ENCODE peak calls at places on chromosome 13, in eight cellular contexts. V is fibroblast of lung, J is psoas muscle, L is adrenal gland, Z is omental fat pad, P is breast epithelium, E is thoracic aorta, D is nephron progenitor cell. H is an unnamed sample.

GRCh38 chr13:106533940-106534843 is 1.3 kb downstream of the EFNB2 start:
- DNase-seq in V (peak), J (peak), L (peak), Z (no peak), P (no peak), E (no peak), D (peak), H (peak)

GRCh38 chr13:27955192-27955591 is 13.9 kb downstream of the CDX2 start:
- DNase-seq in V (no peak), J (no peak), L (no peak), Z (no peak), P (no peak), E (no peak), D (no peak), H (no peak)

GRCh38 chr13:50635504-50635903 is 208.0 kb downstream of the DLEU7 start:
- DNase-seq in V (peak), J (no peak), L (peak), Z (no peak), P (no peak), E (peak), D (no peak), H (no peak)

GRCh38 chr13:85379433-85379832 is 419.8 kb downstream of the SLITRK6 start:
- DNase-seq in V (no peak), J (no peak), L (no peak), Z (no peak), P (no peak), E (no peak), D (no peak), H (no peak)

GRCh38 chr13:50085063-50085462 is 69.8 kb downstream of the KCNRG start:
- DNase-seq in V (peak), J (no peak), L (no peak), Z (no peak), P (no peak), E (no peak), D (peak), H (no peak)

GRCh38 chr13:27770809-27771208 is 21.5 kb upstream of the GSX1 start:
- DNase-seq in V (peak), J (no peak), L (no peak), Z (no peak), P (no peak), E (no peak), D (no peak), H (peak)

GRCh38 chr13:110557610-110558305 is 3.8 kb downstream of the RAB20 start:
- DNase-seq in V (no peak), J (no peak), L (peak), Z (no peak), P (no peak), E (no peak), D (no peak), H (no peak)

GRCh38 chr13:48580886-48581285 is 48.0 kb upstream of the RCBTB2 start:
- DNase-seq in V (no peak), J (no peak), L (no peak), Z (no peak), P (no peak), E (no peak), D (no peak), H (no peak)

GRCh38 chr13:40187836-40188591 is 478.4 kb downstream of the FOXO1 start:
- DNase-seq in V (no peak), J (no peak), L (no peak), Z (no peak), P (no peak), E (no peak), D (no peak), H (no peak)

GRCh38 chr13:113667771-113668490 is 912 bp downstream of the GRK1 start:
- DNase-seq in V (no peak), J (peak), L (no peak), Z (no peak), P (peak), E (no peak), D (no peak), H (no peak)

GRCh38 chr13:61413572-61413971 is 2.1 kb downstream of the PCDH20 start:
- DNase-seq in V (no peak), J (peak), L (no peak), Z (no peak), P (no peak), E (no peak), D (peak), H (peak)

GRCh38 chr13:28622286-28622685 is 36.6 kb upstream of the POMP start:
- DNase-seq in V (no peak), J (peak), L (peak), Z (no peak), P (no peak), E (no peak), D (no peak), H (no peak)

GRCh38 chr13:89856512-89856911 is 1491.0 kb upstream of the MIR17HG start:
- DNase-seq in V (no peak), J (no peak), L (no peak), Z (no peak), P (no peak), E (no peak), D (no peak), H (no peak)

GRCh38 chr13:60645552-60646138 is 248.6 kb downstream of the TDRD3 start:
- DNase-seq in V (no peak), J (no peak), L (no peak), Z (no peak), P (no peak), E (no peak), D (no peak), H (no peak)

GRCh38 chr13:50129065-50129922 is 114.0 kb downstream of the KCNRG start:
- DNase-seq in V (no peak), J (peak), L (no peak), Z (no peak), P (no peak), E (no peak), D (peak), H (no peak)

GRCh38 chr13:53822136-53822535 is 793.5 kb downstream of the OLFM4 start:
- DNase-seq in V (no peak), J (no peak), L (no peak), Z (no peak), P (no peak), E (no peak), D (no peak), H (no peak)

GRCh38 chr13:30360586-30360985 is 53.2 kb upstream of the KATNAL1 start:
- DNase-seq in V (no peak), J (no peak), L (no peak), Z (no peak), P (no peak), E (no peak), D (no peak), H (no peak)

GRCh38 chr13:40130871-40131636 is 475.6 kb downstream of the COG6 start:
- DNase-seq in V (peak), J (no peak), L (peak), Z (no peak), P (no peak), E (no peak), D (no peak), H (no peak)

GRCh38 chr13:49615844-49616687 is 12.2 kb upstream of the ARL11 start:
- DNase-seq in V (no peak), J (no peak), L (no peak), Z (no peak), P (no peak), E (no peak), D (no peak), H (no peak)

GRCh38 chr13:50162001-50162400 is 146.8 kb downstream of the KCNRG start:
- DNase-seq in V (no peak), J (no peak), L (no peak), Z (no peak), P (no peak), E (no peak), D (no peak), H (no peak)

GRCh38 chr13:30004204-30004603 is 153.8 kb upstream of the UBL3 start:
- DNase-seq in V (no peak), J (no peak), L (no peak), Z (no peak), P (no peak), E (no peak), D (no peak), H (no peak)

GRCh38 chr13:99926014-99926731 is 45.4 kb downstream of the ZIC5 start:
- DNase-seq in V (peak), J (no peak), L (peak), Z (no peak), P (no peak), E (no peak), D (peak), H (no peak)

DNA sequence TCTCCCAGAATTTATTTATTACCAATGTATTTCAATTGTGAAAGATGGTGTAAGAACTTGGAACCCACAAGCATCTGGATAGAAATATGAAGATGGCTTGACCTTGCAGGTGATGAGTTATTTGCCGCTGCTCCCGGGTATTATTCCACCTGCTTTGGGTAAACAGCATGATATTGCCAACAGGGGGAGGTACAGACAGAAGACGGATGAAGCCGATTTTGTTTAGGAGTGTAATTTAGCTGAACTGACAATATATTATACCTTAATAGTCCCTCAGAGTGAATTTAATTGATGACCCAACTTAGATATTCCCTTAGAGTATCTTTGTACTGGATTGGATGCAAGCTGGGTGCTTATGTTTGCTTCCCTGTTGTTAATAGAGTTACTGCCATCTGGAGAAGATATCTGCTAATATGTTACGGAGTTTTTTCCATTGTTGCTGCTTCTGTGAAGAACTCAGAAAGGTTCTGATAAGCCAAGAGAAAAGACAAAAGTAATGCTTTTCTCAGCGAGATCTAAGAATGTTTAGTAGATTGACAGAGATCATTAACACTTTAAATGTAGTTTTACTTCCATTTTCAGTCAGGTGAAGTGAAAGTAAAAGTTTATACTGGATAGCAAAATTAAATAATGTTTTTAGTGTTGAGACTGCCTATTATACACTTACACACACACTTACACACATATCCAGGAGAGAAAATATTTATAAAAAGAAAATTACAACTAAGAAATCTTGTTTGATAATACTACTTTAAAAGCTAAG is 2220.8 kb upstream of the PCDH20 start:
- DNase-seq in V (peak), J (no peak), L (no peak), Z (no peak), P (no peak), E (no peak), D (no peak), H (peak)
- TF ChIP-seq CTCF in V (no peak), J (no peak), L (no peak), Z (no peak), P (no peak), E (no peak), D (no peak), H (peak)

DNA sequence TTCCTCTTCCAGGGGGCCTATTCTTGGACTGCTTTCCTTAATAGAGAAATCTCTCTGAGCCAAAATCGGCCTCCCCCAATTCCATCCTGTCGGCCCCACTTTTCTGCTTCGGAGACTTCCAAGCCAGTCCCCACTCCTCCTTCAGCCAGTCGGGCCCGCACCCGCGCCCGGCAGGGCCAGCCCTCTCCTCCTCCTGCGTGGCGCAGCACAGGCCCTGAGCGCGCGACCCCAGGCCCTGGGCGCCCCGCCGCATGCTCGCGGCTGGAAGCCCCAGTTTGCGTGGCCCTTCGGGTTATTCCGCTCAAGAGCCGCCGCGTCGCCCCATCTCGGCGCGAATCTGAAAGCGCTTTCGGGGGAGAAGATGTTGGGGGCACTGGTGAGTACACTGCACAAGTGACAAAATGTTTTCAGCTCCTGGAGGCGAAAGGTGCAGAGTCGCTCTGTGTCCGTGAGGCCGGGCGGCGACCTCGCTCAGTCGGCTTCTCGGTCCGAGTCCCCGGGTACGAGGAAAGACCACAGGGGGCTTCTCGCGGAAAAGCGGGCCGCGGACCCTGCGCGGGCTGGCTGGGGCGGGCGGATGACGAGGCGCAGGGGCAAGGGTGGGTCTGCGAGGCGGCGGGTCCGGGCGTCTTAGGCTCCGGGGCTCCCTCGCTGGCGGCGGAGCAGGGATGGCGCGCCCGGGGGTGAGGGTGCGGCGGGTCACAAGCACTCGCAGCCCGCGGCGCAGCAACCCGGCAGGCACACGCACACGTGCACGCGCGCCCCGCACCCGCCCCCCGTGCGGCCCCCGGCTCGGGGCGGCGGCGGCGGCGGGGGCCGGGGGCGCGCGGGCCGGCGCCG is at the start of gene IL17D:
- DNase-seq in V (no peak), J (peak), L (no peak), Z (no peak), P (no peak), E (no peak), D (peak), H (peak)
- TF ChIP-seq CTCF in V (no peak), J (no peak), L (no peak), Z (no peak), P (no peak), E (no peak), D (no peak), H (no peak)

DNA sequence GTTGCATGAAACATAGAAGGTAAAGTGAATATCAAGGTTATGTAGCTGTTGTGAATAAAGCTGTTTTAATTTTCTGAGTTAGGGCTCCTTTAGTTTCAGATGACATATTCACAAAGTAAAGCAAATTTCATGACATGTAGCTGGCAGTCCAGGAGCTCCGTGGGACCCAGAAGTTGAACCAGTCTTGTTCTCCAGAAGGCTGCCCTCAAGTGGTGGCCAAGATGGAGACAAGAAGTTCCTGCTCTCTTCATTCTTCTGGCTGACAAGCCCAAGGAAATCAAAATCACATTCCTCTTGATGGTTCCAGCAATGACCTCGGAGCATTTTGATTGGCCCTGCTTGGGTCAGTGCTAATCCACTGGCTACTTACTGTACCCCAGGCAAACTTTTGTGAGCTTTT is 128.7 kb downstream of the LIG4 start:
- DNase-seq in V (peak), J (no peak), L (no peak), Z (no peak), P (no peak), E (no peak), D (no peak), H (peak)
- TF ChIP-seq CTCF in V (no peak), J (no peak), L (no peak), Z (no peak), P (no peak), E (no peak), D (no peak), H (no peak)

GRCh38 chr13:21361123-21361522 is 98.0 kb downstream of the ZDHHC20 start:
- DNase-seq in V (no peak), J (no peak), L (no peak), Z (no peak), P (no peak), E (no peak), D (no peak), H (no peak)

GRCh38 chr13:21365574-21365973 is 93.5 kb downstream of the ZDHHC20 start:
- DNase-seq in V (no peak), J (no peak), L (no peak), Z (no peak), P (no peak), E (no peak), D (no peak), H (no peak)

GRCh38 chr13:21360463-21360862 is 98.6 kb downstream of the ZDHHC20 start:
- DNase-seq in V (no peak), J (no peak), L (no peak), Z (no peak), P (no peak), E (no peak), D (no peak), H (no peak)

GRCh38 chr13:21361706-21362105 is 97.4 kb downstream of the ZDHHC20 start:
- DNase-seq in V (no peak), J (no peak), L (no peak), Z (no peak), P (no peak), E (no peak), D (no peak), H (no peak)

GRCh38 chr13:21364357-21364756 is 94.7 kb downstream of the ZDHHC20 start:
- DNase-seq in V (no peak), J (no peak), L (no peak), Z (no peak), P (no peak), E (no peak), D (no peak), H (no peak)
- TF ChIP-seq CTCF in V (no peak), J (no peak), L (no peak), Z (no peak), P (no peak), E (no peak), D (no peak), H (no peak)

GRCh38 chr13:26377038-26377437 is 123.1 kb downstream of the CDK8 start:
- DNase-seq in V (no peak), J (no peak), L (no peak), Z (no peak), P (no peak), E (no peak), D (peak), H (peak)
- TF ChIP-seq CTCF in V (peak), J (peak), L (no peak), Z (no peak), P (no peak), E (peak), D (peak), H (peak)

H was measured in endothelial cell.